ENCODE peak calls at places on chromosome 4, in nine cellular contexts. One of them, this sample, is unnamed.

GRCh38 chr4:80201326-80202151 is 4.2 kb downstream of the PRDM8 start:
- DNase-seq in choroid plexus epithelial cell: peak; percentile 49
- DNase-seq in heart left ventricle: peak; percentile 58
- DNase-seq in progenitor cell of endocrine pancreas: no peak
- DNase-seq in lower lobe of right lung: peak; percentile 65
- DNase-seq in fibroblast of lung: peak; percentile 52
- DNase-seq in GM06990: no peak
- DNase-seq in right lobe of liver: no peak
- DNase-seq in fibroblast of mammary gland: peak; percentile 55
- DNase-seq in this sample: no peak

GRCh38 chr4:147747787-147748454 is 16.0 kb downstream of the ARHGAP10 start:
- DNase-seq in choroid plexus epithelial cell: no peak
- DNase-seq in heart left ventricle: no peak
- DNase-seq in progenitor cell of endocrine pancreas: no peak
- DNase-seq in lower lobe of right lung: no peak
- DNase-seq in fibroblast of lung: no peak
- DNase-seq in GM06990: no peak
- DNase-seq in right lobe of liver: peak; percentile 57
- DNase-seq in fibroblast of mammary gland: no peak
- DNase-seq in this sample: no peak

GRCh38 chr4:177047851-177048174 is 255.1 kb upstream of the VEGFC start:
- DNase-seq in choroid plexus epithelial cell: peak; percentile 12
- DNase-seq in heart left ventricle: no peak
- DNase-seq in progenitor cell of endocrine pancreas: no peak
- DNase-seq in lower lobe of right lung: no peak
- DNase-seq in fibroblast of lung: peak; percentile 40
- DNase-seq in GM06990: no peak
- DNase-seq in right lobe of liver: no peak
- DNase-seq in fibroblast of mammary gland: peak; percentile 66
- DNase-seq in this sample: no peak

GRCh38 chr4:67918428-67918827 is 34.6 kb upstream of the TMPRSS11D start:
- DNase-seq in choroid plexus epithelial cell: no peak
- DNase-seq in heart left ventricle: no peak
- DNase-seq in progenitor cell of endocrine pancreas: no peak
- DNase-seq in lower lobe of right lung: no peak
- DNase-seq in fibroblast of lung: no peak
- DNase-seq in GM06990: no peak
- DNase-seq in right lobe of liver: no peak
- DNase-seq in fibroblast of mammary gland: no peak
- DNase-seq in this sample: no peak

GRCh38 chr4:146330392-146330791 is 116.1 kb downstream of the REELD1 start:
- DNase-seq in choroid plexus epithelial cell: peak; percentile 24
- DNase-seq in heart left ventricle: no peak
- DNase-seq in progenitor cell of endocrine pancreas: no peak
- DNase-seq in lower lobe of right lung: no peak
- DNase-seq in fibroblast of lung: peak; percentile 25
- DNase-seq in GM06990: no peak
- DNase-seq in right lobe of liver: no peak
- DNase-seq in fibroblast of mammary gland: peak; percentile 57
- DNase-seq in this sample: no peak

GRCh38 chr4:53695540-53696463 is 104.5 kb upstream of the LNX1 start:
- DNase-seq in choroid plexus epithelial cell: peak; percentile 60
- DNase-seq in heart left ventricle: no peak
- DNase-seq in progenitor cell of endocrine pancreas: no peak
- DNase-seq in lower lobe of right lung: no peak
- DNase-seq in fibroblast of lung: no peak
- DNase-seq in GM06990: no peak
- DNase-seq in right lobe of liver: no peak
- DNase-seq in fibroblast of mammary gland: no peak
- DNase-seq in this sample: no peak

GRCh38 chr4:185541251-185541671 is 6.0 kb upstream of the PDLIM3 start:
- DNase-seq in choroid plexus epithelial cell: no peak
- DNase-seq in heart left ventricle: peak; percentile 69
- DNase-seq in progenitor cell of endocrine pancreas: no peak
- DNase-seq in lower lobe of right lung: no peak
- DNase-seq in fibroblast of lung: peak; percentile 66
- DNase-seq in GM06990: no peak
- DNase-seq in right lobe of liver: peak; percentile 25
- DNase-seq in fibroblast of mammary gland: no peak
- DNase-seq in this sample: no peak

GRCh38 chr4:125315571-125316390 is 1.0 kb downstream of the FAT4 start:
- DNase-seq in choroid plexus epithelial cell: peak; percentile 68
- DNase-seq in heart left ventricle: peak; percentile 56
- DNase-seq in progenitor cell of endocrine pancreas: peak; percentile 45
- DNase-seq in lower lobe of right lung: peak; percentile 49
- DNase-seq in fibroblast of lung: peak; percentile 61
- DNase-seq in GM06990: peak; percentile 9
- DNase-seq in right lobe of liver: peak; percentile 72
- DNase-seq in fibroblast of mammary gland: peak; percentile 48
- DNase-seq in this sample: peak; percentile 24

GRCh38 chr4:82851318-82851717 is 39.6 kb downstream of the SEC31A start:
- DNase-seq in choroid plexus epithelial cell: no peak
- DNase-seq in heart left ventricle: no peak
- DNase-seq in progenitor cell of endocrine pancreas: no peak
- DNase-seq in lower lobe of right lung: no peak
- DNase-seq in fibroblast of lung: no peak
- DNase-seq in GM06990: no peak
- DNase-seq in right lobe of liver: no peak
- DNase-seq in fibroblast of mammary gland: no peak
- DNase-seq in this sample: no peak

GRCh38 chr4:141220655-141221605 is at the start of gene ZNF330:
- DNase-seq in choroid plexus epithelial cell: peak; percentile 94
- DNase-seq in heart left ventricle: peak; percentile 94
- DNase-seq in progenitor cell of endocrine pancreas: peak; percentile 94
- DNase-seq in lower lobe of right lung: peak; percentile 91
- DNase-seq in fibroblast of lung: peak; percentile 94
- DNase-seq in GM06990: peak; percentile 88
- DNase-seq in right lobe of liver: peak; percentile 92
- DNase-seq in fibroblast of mammary gland: peak; percentile 93
- DNase-seq in this sample: peak; percentile 91
- TF ChIP-seq CTCF in choroid plexus epithelial cell: peak; percentile 50
- TF ChIP-seq CTCF in heart left ventricle: peak; percentile 27
- TF ChIP-seq CTCF in progenitor cell of endocrine pancreas: peak; percentile 34
- TF ChIP-seq CTCF in lower lobe of right lung: no peak
- TF ChIP-seq CTCF in fibroblast of lung: peak; percentile 2
- TF ChIP-seq CTCF in GM06990: peak; percentile 24
- TF ChIP-seq CTCF in right lobe of liver: peak; percentile 40
- TF ChIP-seq CTCF in fibroblast of mammary gland: peak; percentile 25
- TF ChIP-seq CTCF in this sample: peak; percentile 32

GRCh38 chr4:129926936-129927335 is 831.0 kb downstream of the C4orf33 start:
- DNase-seq in choroid plexus epithelial cell: peak; percentile 3
- DNase-seq in heart left ventricle: no peak
- DNase-seq in progenitor cell of endocrine pancreas: no peak
- DNase-seq in lower lobe of right lung: no peak
- DNase-seq in fibroblast of lung: no peak
- DNase-seq in GM06990: no peak
- DNase-seq in right lobe of liver: no peak
- DNase-seq in fibroblast of mammary gland: peak; percentile 1
- DNase-seq in this sample: no peak

GRCh38 chr4:129929984-129930383 is 834.0 kb downstream of the C4orf33 start:
- DNase-seq in choroid plexus epithelial cell: no peak
- DNase-seq in heart left ventricle: no peak
- DNase-seq in progenitor cell of endocrine pancreas: no peak
- DNase-seq in lower lobe of right lung: no peak
- DNase-seq in fibroblast of lung: no peak
- DNase-seq in GM06990: no peak
- DNase-seq in right lobe of liver: no peak
- DNase-seq in fibroblast of mammary gland: no peak
- DNase-seq in this sample: no peak

DNA sequence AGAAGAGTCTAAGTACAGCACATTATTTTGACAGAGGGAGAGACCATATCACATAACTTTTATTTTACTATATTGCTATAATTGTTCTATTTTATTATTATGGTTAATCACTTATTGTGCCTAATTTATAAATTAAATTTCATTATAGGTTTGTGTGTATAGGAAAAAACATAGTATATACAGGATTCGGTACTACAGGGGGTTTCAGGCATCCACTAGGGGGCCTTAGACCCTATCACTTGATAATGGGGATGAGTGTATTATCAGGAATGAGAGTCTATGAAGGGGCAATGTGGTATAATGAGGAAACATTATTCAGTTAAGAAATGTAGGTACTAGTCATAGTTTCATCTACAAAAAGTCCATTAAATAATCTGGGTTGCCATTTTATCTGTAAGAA is 833.1 kb downstream of the C4orf33 start:
- DNase-seq in choroid plexus epithelial cell: no peak
- DNase-seq in heart left ventricle: no peak
- DNase-seq in progenitor cell of endocrine pancreas: no peak
- DNase-seq in lower lobe of right lung: no peak
- DNase-seq in fibroblast of lung: no peak
- DNase-seq in GM06990: no peak
- DNase-seq in right lobe of liver: no peak
- DNase-seq in fibroblast of mammary gland: peak; percentile 1
- DNase-seq in this sample: no peak
- TF ChIP-seq CTCF in choroid plexus epithelial cell: peak; percentile 17
- TF ChIP-seq CTCF in heart left ventricle: no peak
- TF ChIP-seq CTCF in progenitor cell of endocrine pancreas: peak; percentile 47
- TF ChIP-seq CTCF in lower lobe of right lung: peak; percentile 12
- TF ChIP-seq CTCF in fibroblast of lung: no peak
- TF ChIP-seq CTCF in GM06990: peak; percentile 10
- TF ChIP-seq CTCF in right lobe of liver: peak; percentile 53
- TF ChIP-seq CTCF in fibroblast of mammary gland: peak; percentile 29
- TF ChIP-seq CTCF in this sample: peak; percentile 16

GRCh38 chr4:26424838-26425237 is 65.4 kb downstream of the CCKAR start:
- DNase-seq in choroid plexus epithelial cell: peak; percentile 17
- DNase-seq in heart left ventricle: no peak
- DNase-seq in progenitor cell of endocrine pancreas: no peak
- DNase-seq in lower lobe of right lung: no peak
- DNase-seq in fibroblast of lung: no peak
- DNase-seq in GM06990: no peak
- DNase-seq in right lobe of liver: no peak
- DNase-seq in fibroblast of mammary gland: no peak
- DNase-seq in this sample: no peak
- TF ChIP-seq CTCF in choroid plexus epithelial cell: peak; percentile 31
- TF ChIP-seq CTCF in heart left ventricle: no peak
- TF ChIP-seq CTCF in progenitor cell of endocrine pancreas: peak; percentile 16
- TF ChIP-seq CTCF in lower lobe of right lung: no peak
- TF ChIP-seq CTCF in fibroblast of lung: no peak
- TF ChIP-seq CTCF in GM06990: peak; percentile 9
- TF ChIP-seq CTCF in right lobe of liver: peak; percentile 12
- TF ChIP-seq CTCF in fibroblast of mammary gland: peak; percentile 18
- TF ChIP-seq CTCF in this sample: no peak

DNA sequence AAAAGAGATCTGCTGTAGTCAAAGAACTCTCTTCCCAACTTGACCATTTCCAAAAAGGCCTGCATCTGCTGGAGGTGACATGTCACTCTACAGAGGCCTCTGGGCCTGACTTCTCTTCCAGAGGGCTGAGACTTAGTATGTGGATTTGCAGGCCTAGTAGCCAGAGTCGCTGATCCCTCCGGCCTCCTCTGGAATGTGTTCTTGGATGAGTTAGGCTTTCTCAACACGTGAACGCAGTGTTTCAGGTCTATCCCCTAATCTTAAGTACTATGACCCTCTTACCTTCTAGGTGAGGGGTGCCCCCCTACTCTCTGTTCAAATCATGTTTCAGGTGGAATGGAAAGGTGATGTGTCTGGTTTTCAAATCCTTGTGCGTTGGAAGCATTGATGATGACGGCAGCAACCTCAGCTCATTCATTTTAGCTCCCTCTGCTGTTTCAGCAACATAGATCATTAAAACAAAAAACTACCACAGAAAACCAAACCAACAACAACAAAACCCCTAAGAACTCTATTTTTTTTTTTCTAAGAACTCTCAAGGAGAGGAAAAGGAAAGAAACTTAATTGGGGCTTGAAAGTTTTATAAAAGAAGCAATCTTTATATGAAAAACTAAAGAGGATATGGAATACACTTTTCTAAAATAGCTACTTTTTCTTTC is 56.4 kb downstream of the RWDD4 start:
- DNase-seq in choroid plexus epithelial cell: peak; percentile 61
- DNase-seq in heart left ventricle: no peak
- DNase-seq in progenitor cell of endocrine pancreas: no peak
- DNase-seq in lower lobe of right lung: no peak
- DNase-seq in fibroblast of lung: peak; percentile 57
- DNase-seq in GM06990: no peak
- DNase-seq in right lobe of liver: no peak
- DNase-seq in fibroblast of mammary gland: peak; percentile 49
- DNase-seq in this sample: no peak
- TF ChIP-seq CTCF in choroid plexus epithelial cell: peak; percentile 65
- TF ChIP-seq CTCF in heart left ventricle: peak; percentile 27
- TF ChIP-seq CTCF in progenitor cell of endocrine pancreas: peak; percentile 30
- TF ChIP-seq CTCF in lower lobe of right lung: peak; percentile 33
- TF ChIP-seq CTCF in fibroblast of lung: peak; percentile 38
- TF ChIP-seq CTCF in GM06990: peak; percentile 27
- TF ChIP-seq CTCF in right lobe of liver: peak; percentile 30
- TF ChIP-seq CTCF in fibroblast of mammary gland: peak; percentile 43
- TF ChIP-seq CTCF in this sample: no peak

GRCh38 chr4:139819082-139819481 is 153.5 kb downstream of the MGST2 start:
- DNase-seq in choroid plexus epithelial cell: no peak
- DNase-seq in heart left ventricle: no peak
- DNase-seq in progenitor cell of endocrine pancreas: no peak
- DNase-seq in lower lobe of right lung: no peak
- DNase-seq in fibroblast of lung: no peak
- DNase-seq in GM06990: no peak
- DNase-seq in right lobe of liver: no peak
- DNase-seq in fibroblast of mammary gland: no peak
- DNase-seq in this sample: no peak
- TF ChIP-seq CTCF in choroid plexus epithelial cell: no peak
- TF ChIP-seq CTCF in heart left ventricle: no peak
- TF ChIP-seq CTCF in progenitor cell of endocrine pancreas: no peak
- TF ChIP-seq CTCF in lower lobe of right lung: no peak
- TF ChIP-seq CTCF in fibroblast of lung: no peak
- TF ChIP-seq CTCF in GM06990: no peak
- TF ChIP-seq CTCF in right lobe of liver: no peak
- TF ChIP-seq CTCF in fibroblast of mammary gland: no peak
- TF ChIP-seq CTCF in this sample: no peak

GRCh38 chr4:105666693-105667092 is 41.8 kb downstream of the INTS12 start:
- DNase-seq in choroid plexus epithelial cell: peak; percentile 78
- DNase-seq in heart left ventricle: no peak
- DNase-seq in progenitor cell of endocrine pancreas: no peak
- DNase-seq in lower lobe of right lung: no peak
- DNase-seq in fibroblast of lung: peak; percentile 78
- DNase-seq in GM06990: no peak
- DNase-seq in right lobe of liver: no peak
- DNase-seq in fibroblast of mammary gland: peak; percentile 21
- DNase-seq in this sample: peak; percentile 28
- TF ChIP-seq CTCF in choroid plexus epithelial cell: peak; percentile 49
- TF ChIP-seq CTCF in heart left ventricle: peak; percentile 27
- TF ChIP-seq CTCF in progenitor cell of endocrine pancreas: peak; percentile 39
- TF ChIP-seq CTCF in lower lobe of right lung: peak; percentile 30
- TF ChIP-seq CTCF in fibroblast of lung: peak; percentile 28
- TF ChIP-seq CTCF in GM06990: peak; percentile 22
- TF ChIP-seq CTCF in right lobe of liver: peak; percentile 52
- TF ChIP-seq CTCF in fibroblast of mammary gland: no peak
- TF ChIP-seq CTCF in this sample: peak; percentile 15

GRCh38 chr4:128341634-128342033 is 54.0 kb upstream of the PGRMC2 start:
- DNase-seq in choroid plexus epithelial cell: no peak
- DNase-seq in heart left ventricle: no peak
- DNase-seq in progenitor cell of endocrine pancreas: no peak
- DNase-seq in lower lobe of right lung: no peak
- DNase-seq in fibroblast of lung: no peak
- DNase-seq in GM06990: no peak
- DNase-seq in right lobe of liver: no peak
- DNase-seq in fibroblast of mammary gland: no peak
- DNase-seq in this sample: no peak
- TF ChIP-seq CTCF in choroid plexus epithelial cell: no peak
- TF ChIP-seq CTCF in heart left ventricle: no peak
- TF ChIP-seq CTCF in progenitor cell of endocrine pancreas: peak; percentile 36
- TF ChIP-seq CTCF in lower lobe of right lung: no peak
- TF ChIP-seq CTCF in fibroblast of lung: no peak
- TF ChIP-seq CTCF in GM06990: no peak
- TF ChIP-seq CTCF in right lobe of liver: no peak
- TF ChIP-seq CTCF in fibroblast of mammary gland: no peak
- TF ChIP-seq CTCF in this sample: no peak